ENCODE peak calls at places on chromosomes 7 and 10, in seven cellular contexts. B is left ventricle myocardium inferior, L is fibroblast of mammary gland, C is sigmoid colon, O is esophagus squamous epithelium, T is A549, I is kidney epithelial cell. U is an unnamed sample.
A peak's percentile ranks its signal among the peaks of the same experiment; 100 is the strongest.

GRCh38 chr7:150897502-150898474 is 45.5 kb downstream of the AOC1 start:
- DNase-seq in B (no peak), L (no peak), C (no peak), O (no peak), T (no peak), I (no peak), U (no peak)

GRCh38 chr7:102279537-102280400 is 6.9 kb upstream of the SH2B2 start:
- DNase-seq in B (peak; percentile 29), L (peak; percentile 51), C (no peak), O (no peak), T (peak; percentile 60), I (no peak), U (peak; percentile 54)

GRCh38 chr10:125662616-125663015 is 20.3 kb downstream of the TEX36 start:
- DNase-seq in B (no peak), L (no peak), C (no peak), O (no peak), T (no peak), I (no peak), U (no peak)

GRCh38 chr7:74604326-74605020 is 53.0 kb upstream of the GTF2I start:
- DNase-seq in B (peak; percentile 36), L (no peak), C (no peak), O (no peak), T (no peak), I (no peak), U (no peak)

GRCh38 chr10:84269773-84270172 is 24.9 kb downstream of the RGR start:
- DNase-seq in B (no peak), L (peak; percentile 66), C (no peak), O (no peak), T (no peak), I (peak; percentile 62), U (no peak)

GRCh38 chr7:151176401-151176800 is 8.9 kb upstream of the GBX1 start:
- DNase-seq in B (no peak), L (no peak), C (no peak), O (no peak), T (no peak), I (no peak), U (no peak)

GRCh38 chr7:20438248-20438647 is 107.5 kb downstream of the ITGB8 start:
- DNase-seq in B (no peak), L (no peak), C (no peak), O (no peak), T (no peak), I (no peak), U (no peak)

GRCh38 chr7:136857573-136857972 is 10.9 kb upstream of the CHRM2 start:
- DNase-seq in B (no peak), L (peak; percentile 15), C (no peak), O (no peak), T (no peak), I (no peak), U (no peak)

GRCh38 chr7:90825779-90826178 is 229.7 kb downstream of the CDK14 start:
- DNase-seq in B (no peak), L (peak; percentile 95), C (no peak), O (no peak), T (no peak), I (no peak), U (no peak)

GRCh38 chr10:112958275-112958995 is 8.4 kb downstream of the TCF7L2 start:
- DNase-seq in B (no peak), L (peak; percentile 97), C (no peak), O (no peak), T (no peak), I (peak; percentile 85), U (no peak)

GRCh38 chr7:36661135-36661840 is 63.0 kb downstream of the AOAH start:
- DNase-seq in B (no peak), L (peak; percentile 63), C (no peak), O (no peak), T (no peak), I (peak; percentile 70), U (no peak)

GRCh38 chr10:4315529-4315928 is 510.5 kb upstream of the AKR1E2 start:
- DNase-seq in B (no peak), L (peak; percentile 86), C (no peak), O (no peak), T (no peak), I (no peak), U (no peak)

GRCh38 chr7:151306374-151306773 is 35.2 kb upstream of the NUB1 start:
- DNase-seq in B (no peak), L (no peak), C (no peak), O (no peak), T (no peak), I (no peak), U (no peak)

GRCh38 chr7:44750921-44751571 is 2.4 kb downstream of the ZMIZ2 start:
- DNase-seq in B (peak; percentile 40), L (no peak), C (no peak), O (no peak), T (no peak), I (peak; percentile 50), U (peak; percentile 43)

GRCh38 chr7:150990416-150991186 is at the start of gene NOS3:
- DNase-seq in B (no peak), L (no peak), C (no peak), O (no peak), T (no peak), I (no peak), U (no peak)

GRCh38 chr7:151731022-151731441 is 145.9 kb downstream of the PRKAG2 start:
- DNase-seq in B (no peak), L (no peak), C (no peak), O (no peak), T (no peak), I (no peak), U (no peak)

GRCh38 chr7:94396044-94396443 is 1.3 kb downstream of the COL1A2 start:
- DNase-seq in B (no peak), L (peak; percentile 89), C (no peak), O (no peak), T (no peak), I (no peak), U (no peak)

GRCh38 chr10:78335691-78336401 is 302.2 kb downstream of the RPS24 start:
- DNase-seq in B (peak; percentile 37), L (peak; percentile 97), C (peak; percentile 73), O (no peak), T (no peak), I (peak; percentile 72), U (no peak)

GRCh38 chr10:78992333-78992732 is 76.4 kb upstream of the ZMIZ1 start:
- DNase-seq in B (no peak), L (no peak), C (no peak), O (no peak), T (no peak), I (no peak), U (no peak)

GRCh38 chr10:35641430-35642015 is 573 bp downstream of the FZD8 start:
- DNase-seq in B (no peak), L (peak; percentile 33), C (no peak), O (no peak), T (peak; percentile 27), I (no peak), U (no peak)

GRCh38 chr7:39969431-39969830 is 19.4 kb downstream of the CDK13 start:
- DNase-seq in B (no peak), L (peak; percentile 38), C (no peak), O (no peak), T (no peak), I (no peak), U (no peak)

GRCh38 chr10:116740971-116741370 is 1.4 kb downstream of the HSPA12A start:
- DNase-seq in B (no peak), L (no peak), C (peak; percentile 64), O (no peak), T (no peak), I (no peak), U (no peak)

GRCh38 chr10:4803822-4804221 is 22.2 kb upstream of the AKR1E2 start:
- DNase-seq in B (no peak), L (no peak), C (no peak), O (no peak), T (no peak), I (no peak), U (no peak)

GRCh38 chr7:96236198-96237039 is 85.5 kb downstream of the SLC25A13 start:
- DNase-seq in B (peak; percentile 47), L (peak; percentile 97), C (peak; percentile 84), O (no peak), T (no peak), I (peak; percentile 79), U (no peak)

GRCh38 chr7:48250441-48250951 is 79.2 kb downstream of the ABCA13 start:
- DNase-seq in B (no peak), L (peak; percentile 2), C (no peak), O (no peak), T (no peak), I (no peak), U (no peak)

GRCh38 chr7:114082934-114083647 is 164.3 kb upstream of the PPP1R3A start:
- DNase-seq in B (peak; percentile 16), L (peak; percentile 18), C (peak; percentile 72), O (no peak), T (peak; percentile 8), I (no peak), U (no peak)
- H3K4me3 ChIP-seq in B (peak overlapping the region; percentile 74), L (peak overlapping the region; percentile 43), C (peak overlapping the region; percentile 82), O (peak overlapping the region; percentile 90), T (no peak overlapping the region), I (peak overlapping the region; percentile 17), U (no peak overlapping the region)

GRCh38 chr10:27673065-27673464 is 72.6 kb downstream of the MKX start:
- DNase-seq in B (no peak), L (no peak), C (no peak), O (no peak), T (no peak), I (no peak), U (no peak)

GRCh38 chr10:27679369-27679897 is 66.2 kb downstream of the MKX start:
- DNase-seq in B (no peak), L (no peak), C (no peak), O (no peak), T (no peak), I (no peak), U (no peak)

GRCh38 chr10:27683226-27683625 is 62.4 kb downstream of the MKX start:
- DNase-seq in B (no peak), L (no peak), C (no peak), O (no peak), T (no peak), I (no peak), U (no peak)

GRCh38 chr10:27679996-27680395 is 65.6 kb downstream of the MKX start:
- DNase-seq in B (no peak), L (no peak), C (no peak), O (no peak), T (no peak), I (no peak), U (no peak)

DNA sequence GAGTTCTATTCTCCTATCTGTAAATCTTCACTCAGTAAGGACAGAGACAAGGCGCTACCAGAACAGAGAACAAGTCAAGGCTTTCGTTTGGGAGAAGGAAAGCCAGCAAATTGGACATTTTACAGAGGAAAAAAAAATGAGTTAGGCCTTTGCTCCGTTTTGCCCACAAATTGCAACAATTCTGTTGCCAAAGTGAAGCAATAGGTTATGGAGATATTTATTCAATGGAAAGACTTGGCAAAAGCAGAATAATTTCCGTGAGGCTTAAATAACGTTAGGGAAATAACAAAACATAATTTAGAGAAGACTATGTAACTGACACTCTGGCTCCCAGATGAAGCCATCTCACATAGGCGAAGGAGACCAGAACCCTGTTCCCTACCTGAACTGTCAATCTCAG is 67.5 kb downstream of the MKX start:
- DNase-seq in B (no peak), L (no peak), C (no peak), O (no peak), T (no peak), I (no peak), U (no peak)
- H3K4me3 ChIP-seq in B (no peak overlapping the region), L (no peak overlapping the region), C (no peak overlapping the region), O (no peak overlapping the region), T (no peak overlapping the region), I (no peak overlapping the region), U (no peak overlapping the region)

GRCh38 chr7:34320926-34321609 is 336.9 kb upstream of the NPSR1 start:
- DNase-seq in B (peak; percentile 29), L (peak; percentile 62), C (no peak), O (no peak), T (peak; percentile 82), I (no peak), U (peak; percentile 3)
- H3K4me3 ChIP-seq in B (peak overlapping the region; percentile 26), L (no peak overlapping the region), C (peak overlapping the region; percentile 16), O (peak overlapping the region; percentile 44), T (peak overlapping the region; percentile 18), I (no peak overlapping the region), U (no peak overlapping the region)

GRCh38 chr10:80094236-80094635 is 15.8 kb downstream of the TMEM254 start:
- DNase-seq in B (no peak), L (no peak), C (no peak), O (no peak), T (no peak), I (no peak), U (no peak)
- H3K4me3 ChIP-seq in B (no peak overlapping the region), L (no peak overlapping the region), C (no peak overlapping the region), O (no peak overlapping the region), T (no peak overlapping the region), I (no peak overlapping the region), U (no peak overlapping the region)